ENCODE peak calls at places on chromosomes 13 and 19, in four cellular contexts. One of them, this sample, is unnamed.

GRCh38 chr19:9406798-9407352 is 28.5 kb downstream of the ZNF266 start:
- DNase-seq in GM23338: peak; percentile 6
- DNase-seq in breast epithelium: peak; percentile 23
- DNase-seq in endodermal cell: no peak
- DNase-seq in this sample: peak; percentile 23

GRCh38 chr19:4052114-4052992 is 14.3 kb downstream of the ZBTB7A start:
- DNase-seq in GM23338: no peak
- DNase-seq in breast epithelium: peak; percentile 81
- DNase-seq in endodermal cell: no peak
- DNase-seq in this sample: no peak

GRCh38 chr13:95874286-95874685 is 178.9 kb downstream of the UGGT2 start:
- DNase-seq in GM23338: no peak
- DNase-seq in breast epithelium: no peak
- DNase-seq in endodermal cell: no peak
- DNase-seq in this sample: no peak

GRCh38 chr19:35822579-35822978 is 9.9 kb upstream of the PRODH2 start:
- DNase-seq in GM23338: no peak
- DNase-seq in breast epithelium: no peak
- DNase-seq in endodermal cell: no peak
- DNase-seq in this sample: no peak

GRCh38 chr19:45972081-45972943 is 1.4 kb downstream of the NOVA2 start:
- DNase-seq in GM23338: no peak
- DNase-seq in breast epithelium: no peak
- DNase-seq in endodermal cell: peak; percentile 59
- DNase-seq in this sample: no peak

GRCh38 chr19:10000171-10000826 is 10.0 kb downstream of the COL5A3 start:
- DNase-seq in GM23338: peak; percentile 89
- DNase-seq in breast epithelium: peak; percentile 30
- DNase-seq in endodermal cell: peak; percentile 93
- DNase-seq in this sample: peak; percentile 47

GRCh38 chr19:49425922-49426592 is 869 bp downstream of the GFY start:
- DNase-seq in GM23338: peak; percentile 98
- DNase-seq in breast epithelium: no peak
- DNase-seq in endodermal cell: peak; percentile 96
- DNase-seq in this sample: no peak

GRCh38 chr13:99150575-99151370 is 49.9 kb upstream of the UBAC2 start:
- DNase-seq in GM23338: no peak
- DNase-seq in breast epithelium: no peak
- DNase-seq in endodermal cell: no peak
- DNase-seq in this sample: no peak

GRCh38 chr13:21318891-21319532 is 140.1 kb downstream of the ZDHHC20 start:
- DNase-seq in GM23338: peak; percentile 47
- DNase-seq in breast epithelium: no peak
- DNase-seq in endodermal cell: no peak
- DNase-seq in this sample: no peak

GRCh38 chr13:23851106-23851505 is 38.1 kb downstream of the MIPEP start:
- DNase-seq in GM23338: no peak
- DNase-seq in breast epithelium: no peak
- DNase-seq in endodermal cell: no peak
- DNase-seq in this sample: no peak

GRCh38 chr19:48190288-48191284 is 20.1 kb downstream of the ZSWIM9 start:
- DNase-seq in GM23338: peak; percentile 98
- DNase-seq in breast epithelium: peak; percentile 37
- DNase-seq in endodermal cell: peak; percentile 97
- DNase-seq in this sample: no peak
- TF ChIP-seq CTCF in GM23338: peak; percentile 58
- TF ChIP-seq CTCF in breast epithelium: peak; percentile 35
- TF ChIP-seq CTCF in endodermal cell: peak; percentile 71
- TF ChIP-seq CTCF in this sample: no peak

GRCh38 chr13:29547135-29547534 is 48.4 kb downstream of the SLC7A1 start:
- DNase-seq in GM23338: no peak
- DNase-seq in breast epithelium: no peak
- DNase-seq in endodermal cell: no peak
- DNase-seq in this sample: no peak

GRCh38 chr13:29548722-29549446 is 46.6 kb downstream of the SLC7A1 start:
- DNase-seq in GM23338: no peak
- DNase-seq in breast epithelium: no peak
- DNase-seq in endodermal cell: peak; percentile 39
- DNase-seq in this sample: no peak

GRCh38 chr13:29546662-29547061 is 48.8 kb downstream of the SLC7A1 start:
- DNase-seq in GM23338: no peak
- DNase-seq in breast epithelium: no peak
- DNase-seq in endodermal cell: no peak
- DNase-seq in this sample: no peak

GRCh38 chr13:29543230-29544215 is 52.0 kb downstream of the SLC7A1 start:
- DNase-seq in GM23338: peak; percentile 31
- DNase-seq in breast epithelium: no peak
- DNase-seq in endodermal cell: peak; percentile 71
- DNase-seq in this sample: no peak

DNA sequence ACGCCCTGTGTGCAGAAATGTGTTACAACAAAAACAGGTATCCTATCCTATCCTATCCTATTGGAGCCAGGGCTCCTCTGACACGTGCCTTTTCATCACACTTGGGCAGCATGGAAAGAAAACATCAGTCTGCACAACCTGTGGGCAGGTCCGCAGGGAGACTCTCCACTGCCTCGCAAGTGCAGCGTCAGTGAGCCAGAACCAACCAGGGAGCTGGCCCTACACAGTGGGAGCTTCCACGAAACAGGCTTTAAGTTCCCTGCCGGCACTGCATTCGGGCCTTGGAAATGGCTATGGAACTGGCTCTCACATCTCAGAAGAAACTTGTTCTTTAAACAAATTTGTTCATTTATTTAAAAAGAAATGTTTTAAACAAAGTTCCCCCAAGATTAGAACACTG is 49.5 kb downstream of the SLC7A1 start:
- DNase-seq in GM23338: no peak
- DNase-seq in breast epithelium: no peak
- DNase-seq in endodermal cell: peak; percentile 34
- DNase-seq in this sample: no peak
- TF ChIP-seq CTCF in GM23338: no peak
- TF ChIP-seq CTCF in breast epithelium: no peak
- TF ChIP-seq CTCF in endodermal cell: no peak
- TF ChIP-seq CTCF in this sample: no peak

GRCh38 chr19:31383553-31383952 is 34.3 kb upstream of the TSHZ3 start:
- DNase-seq in GM23338: no peak
- DNase-seq in breast epithelium: no peak
- DNase-seq in endodermal cell: no peak
- DNase-seq in this sample: no peak

GRCh38 chr19:31377736-31378135 is 28.5 kb upstream of the TSHZ3 start:
- DNase-seq in GM23338: no peak
- DNase-seq in breast epithelium: no peak
- DNase-seq in endodermal cell: no peak
- DNase-seq in this sample: no peak

GRCh38 chr19:31385744-31386143 is 36.5 kb upstream of the TSHZ3 start:
- DNase-seq in GM23338: no peak
- DNase-seq in breast epithelium: no peak
- DNase-seq in endodermal cell: no peak
- DNase-seq in this sample: no peak

GRCh38 chr19:31378404-31378803 is 29.2 kb upstream of the TSHZ3 start:
- DNase-seq in GM23338: no peak
- DNase-seq in breast epithelium: no peak
- DNase-seq in endodermal cell: no peak
- DNase-seq in this sample: no peak

GRCh38 chr19:31380854-31381253 is 31.6 kb upstream of the TSHZ3 start:
- DNase-seq in GM23338: no peak
- DNase-seq in breast epithelium: no peak
- DNase-seq in endodermal cell: peak; percentile 49
- DNase-seq in this sample: no peak
- TF ChIP-seq CTCF in GM23338: no peak
- TF ChIP-seq CTCF in breast epithelium: no peak
- TF ChIP-seq CTCF in endodermal cell: peak; percentile 30
- TF ChIP-seq CTCF in this sample: no peak

DNA sequence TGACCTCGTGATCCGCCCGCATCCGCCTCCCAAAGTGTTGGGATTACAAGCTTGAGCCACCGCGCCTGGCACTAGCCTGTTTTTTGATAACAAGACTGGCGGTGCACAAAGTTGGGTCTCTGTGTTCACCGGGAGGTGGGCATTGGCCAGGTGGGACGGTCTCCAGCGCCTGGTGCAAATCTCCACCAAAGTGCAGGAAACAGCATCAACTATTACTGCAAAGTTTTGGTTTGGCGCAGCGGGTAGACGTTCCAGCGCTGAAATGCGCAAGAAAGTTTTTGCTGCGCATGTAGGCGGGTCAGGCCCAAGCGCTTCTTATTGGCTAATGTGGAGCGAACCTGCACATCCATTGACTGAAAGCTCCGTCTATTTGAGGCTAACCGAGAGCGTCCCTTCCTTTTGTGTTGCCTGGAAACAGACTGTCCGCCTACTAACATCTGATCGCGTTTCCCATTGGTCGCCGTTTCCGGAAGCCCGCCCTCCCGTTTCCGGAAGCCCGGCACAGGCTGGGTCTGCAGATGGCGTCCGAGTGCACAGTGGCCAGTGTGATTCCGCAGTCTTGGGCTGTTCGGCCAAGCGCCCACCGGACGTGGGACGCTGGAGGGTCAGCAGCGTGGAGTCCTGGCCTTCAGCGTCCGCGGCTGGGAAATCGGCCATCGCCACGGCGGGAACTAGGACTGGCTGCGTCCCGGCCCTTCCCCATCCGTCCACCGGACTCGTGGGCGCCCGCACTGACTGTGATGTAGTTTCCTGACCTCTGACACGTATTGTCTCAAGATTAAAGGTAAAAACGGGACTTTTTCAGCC is 53.3 kb upstream of the ZNF527 start:
- DNase-seq in GM23338: peak; percentile 98
- DNase-seq in breast epithelium: peak; percentile 97
- DNase-seq in endodermal cell: peak; percentile 98
- DNase-seq in this sample: peak; percentile 90
- TF ChIP-seq CTCF in GM23338: no peak
- TF ChIP-seq CTCF in breast epithelium: peak; percentile 41
- TF ChIP-seq CTCF in endodermal cell: peak; percentile 53
- TF ChIP-seq CTCF in this sample: no peak

DNA sequence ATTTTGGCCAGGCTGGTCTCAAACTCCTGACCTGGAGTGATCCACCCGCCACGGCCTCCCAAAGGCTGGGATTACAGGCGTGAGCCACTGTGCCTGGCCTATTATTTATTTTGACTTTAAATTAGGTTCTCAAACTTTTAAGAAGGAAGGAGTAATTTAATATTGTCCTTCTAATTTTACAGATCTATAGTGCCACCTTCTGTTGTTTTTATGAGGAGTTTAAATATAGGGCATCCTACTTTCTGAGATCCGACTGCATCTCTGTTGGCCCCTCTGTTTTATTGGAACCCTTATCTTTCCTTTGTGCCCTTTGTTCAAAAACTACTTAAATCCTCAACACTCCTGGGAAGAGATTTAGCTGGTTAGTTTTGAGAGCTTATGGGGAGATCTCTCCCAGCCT is 25.4 kb upstream of the ZMYM5 start:
- DNase-seq in GM23338: no peak
- DNase-seq in breast epithelium: no peak
- DNase-seq in endodermal cell: no peak
- DNase-seq in this sample: no peak
- TF ChIP-seq CTCF in GM23338: peak; percentile 31
- TF ChIP-seq CTCF in breast epithelium: no peak
- TF ChIP-seq CTCF in endodermal cell: no peak
- TF ChIP-seq CTCF in this sample: no peak

GRCh38 chr13:43558942-43559341 is 227.8 kb downstream of the ENOX1 start:
- DNase-seq in GM23338: no peak
- DNase-seq in breast epithelium: no peak
- DNase-seq in endodermal cell: no peak
- DNase-seq in this sample: no peak

GRCh38 chr13:43564941-43565340 is 221.8 kb downstream of the ENOX1 start:
- DNase-seq in GM23338: no peak
- DNase-seq in breast epithelium: no peak
- DNase-seq in endodermal cell: no peak
- DNase-seq in this sample: no peak

GRCh38 chr13:43558312-43558711 is 228.5 kb downstream of the ENOX1 start:
- DNase-seq in GM23338: no peak
- DNase-seq in breast epithelium: no peak
- DNase-seq in endodermal cell: no peak
- DNase-seq in this sample: no peak

GRCh38 chr13:43561081-43561480 is 225.7 kb downstream of the ENOX1 start:
- DNase-seq in GM23338: no peak
- DNase-seq in breast epithelium: no peak
- DNase-seq in endodermal cell: no peak
- DNase-seq in this sample: no peak
- TF ChIP-seq CTCF in GM23338: no peak
- TF ChIP-seq CTCF in breast epithelium: no peak
- TF ChIP-seq CTCF in endodermal cell: no peak
- TF ChIP-seq CTCF in this sample: no peak

This sample was measured in omental fat pad.